ENCODE peak calls at places on chromosomes 11 and 22, in nine cellular contexts. H is activated T-cell treated with anti-CD3 and anti-CD28 coated beads for 4 hours; L is endothelial cell; P is right atrium auricular region; E is RKO; S is brain microvascular endothelial cell; Q is NCI-H526; F is stimulated activated CD8-positive, alpha-beta memory T cell treated with anti-CD3 and anti-CD28 coated beads, Interleukin-4, amount 100 ng/mL, for 4 hours; Z is heart right ventricle. C is an unnamed sample.

GRCh38 chr11:330307-330693 is 9.6 kb upstream of the IFITM3 start:
- DNase-seq in E (no peak), L (no peak), P (no peak), F (no peak), Z (no peak), S (no peak), H (no peak), Q (no peak), C (no peak)

GRCh38 chr11:9851366-9851765 is 187.5 kb downstream of the SWAP70 start:
- DNase-seq in E (no peak), Z (no peak), L (no peak), F (no peak), Q (no peak), S (no peak), P (no peak), H (no peak), C (no peak)

GRCh38 chr11:17978553-17979287 is 34.1 kb downstream of the SERGEF start:
- DNase-seq in Q (peak), E (peak), S (peak), H (no peak), L (peak), Z (peak), F (no peak), P (no peak), C (peak)

GRCh38 chr22:29245626-29246385 is 22.0 kb downstream of the RHBDD3 start:
- DNase-seq in Z (peak), E (peak), F (peak), H (peak), S (peak), P (peak), Q (peak), L (peak), C (peak)

GRCh38 chr22:25540912-25541660 is 23.4 kb upstream of the GRK3 start:
- DNase-seq in E (no peak), F (no peak), Q (no peak), P (no peak), H (no peak), L (no peak), Z (no peak), S (no peak), C (no peak)

GRCh38 chr11:1326435-1327063 is 17.1 kb upstream of the TOLLIP start:
- DNase-seq in F (no peak), Q (no peak), H (no peak), P (no peak), L (no peak), Z (no peak), E (no peak), S (no peak), C (no peak)

GRCh38 chr22:23054531-23055257 is 15.6 kb upstream of the GNAZ start:
- DNase-seq in Z (no peak), H (no peak), S (no peak), F (no peak), E (peak), P (peak), Q (peak), L (no peak), C (no peak)

GRCh38 chr11:45110562-45110961 is 35.9 kb upstream of the PRDM11 start:
- DNase-seq in E (peak), Z (peak), H (peak), L (peak), S (peak), Q (peak), F (no peak), P (no peak), C (no peak)

GRCh38 chr11:119356349-119357031 is 10.0 kb upstream of the MFRP start:
- DNase-seq in F (peak), S (peak), L (peak), H (peak), Z (peak), E (peak), P (peak), Q (peak), C (no peak)

GRCh38 chr11:112128483-112129121 is 35.3 kb downstream of the IL18 start:
- DNase-seq in E (peak), L (no peak), P (no peak), H (no peak), Q (no peak), F (no peak), S (peak), Z (no peak), C (no peak)

GRCh38 chr22:48661984-48662383 is 1165.7 kb downstream of the BRD1 start:
- DNase-seq in S (no peak), F (no peak), H (no peak), P (no peak), E (no peak), L (no peak), Z (no peak), Q (no peak), C (no peak)

GRCh38 chr11:2929880-2930704 is 872 bp upstream of the PHLDA2 start:
- DNase-seq in Z (no peak), F (no peak), H (peak), E (peak), S (peak), Q (no peak), P (no peak), L (peak), C (peak)

GRCh38 chr11:99020324-99021225 is at the start of gene CNTN5:
- DNase-seq in Z (peak), L (peak), Q (peak), E (no peak), S (peak), P (peak), F (no peak), H (no peak), C (peak)

GRCh38 chr11:123451183-123451907 is 21.3 kb downstream of the GRAMD1B start:
- DNase-seq in Z (no peak), E (no peak), L (no peak), P (no peak), H (no peak), F (no peak), S (no peak), Q (no peak), C (no peak)

GRCh38 chr11:126460417-126461095 is 105.1 kb downstream of the ST3GAL4 start:
- DNase-seq in E (no peak), L (no peak), P (no peak), S (no peak), Z (no peak), H (no peak), Q (no peak), F (no peak), C (peak)

GRCh38 chr11:13134886-13135285 is 125.8 kb downstream of the RASSF10 start:
- DNase-seq in H (no peak), Q (peak), S (no peak), Z (no peak), E (no peak), F (no peak), P (no peak), L (no peak), C (no peak)

GRCh38 chr22:41976070-41976901 is 7.0 kb downstream of the SEPTIN3 start:
- DNase-seq in F (peak), Q (peak), S (no peak), Z (no peak), P (no peak), L (no peak), E (peak), H (peak), C (no peak)

GRCh38 chr22:29973269-29973668 is 90.3 kb downstream of the MTMR3 start:
- DNase-seq in S (no peak), Z (no peak), Q (no peak), F (no peak), P (no peak), H (no peak), E (no peak), L (no peak), C (no peak)

GRCh38 chr22:45552580-45553332 is 50.1 kb downstream of the FBLN1 start:
- DNase-seq in S (peak), F (no peak), P (no peak), L (peak), H (no peak), E (no peak), Q (no peak), Z (peak), C (no peak)

GRCh38 chr11:69880041-69880802 is 61.0 kb upstream of the FGF3 start:
- DNase-seq in S (no peak), P (no peak), H (no peak), F (no peak), Q (no peak), L (no peak), E (no peak), Z (no peak), C (peak)

GRCh38 chr11:110989734-110990133 is 255.8 kb upstream of the POU2AF2 start:
- DNase-seq in E (no peak), P (no peak), Z (no peak), S (no peak), L (no peak), H (no peak), Q (no peak), F (no peak), C (no peak)

GRCh38 chr11:33412231-33412630 is 155.1 kb downstream of the HIPK3 start:
- DNase-seq in L (no peak), P (no peak), Q (no peak), Z (no peak), F (no peak), S (no peak), H (no peak), E (no peak), C (no peak)

GRCh38 chr11:134662629-134663360 is 250.8 kb upstream of the B3GAT1 start:
- DNase-seq in L (no peak), S (no peak), E (no peak), Z (peak), H (no peak), F (no peak), Q (no peak), P (peak), C (peak)

GRCh38 chr11:34986883-34987525 is 70.6 kb downstream of the PDHX start:
- DNase-seq in Q (no peak), L (no peak), S (no peak), E (no peak), Z (no peak), H (no peak), F (no peak), P (no peak), C (no peak)

GRCh38 chr11:119121811-119122124 is 388 bp downstream of the HINFP start:
- DNase-seq in H (no peak), F (no peak), Q (no peak), P (no peak), L (no peak), E (no peak), Z (no peak), S (no peak), C (no peak)

GRCh38 chr11:129866328-129866727 is 29.1 kb downstream of the NFRKB start:
- DNase-seq in H (no peak), E (no peak), S (no peak), P (no peak), F (no peak), L (no peak), Q (no peak), Z (no peak), C (no peak)

GRCh38 chr11:130418756-130419155 is 9.7 kb downstream of the ADAMTS8 start:
- DNase-seq in Q (no peak), F (no peak), Z (no peak), E (no peak), S (no peak), H (no peak), P (no peak), L (no peak), C (no peak)

GRCh38 chr11:130677486-130678153 is 229.2 kb downstream of the ADAMTS15 start:
- DNase-seq in F (no peak), Z (peak), E (no peak), L (no peak), P (no peak), S (peak), Q (no peak), H (no peak), C (peak)

GRCh38 chr11:34654491-34655334 is 33.8 kb downstream of the EHF start:
- DNase-seq in Z (no peak), S (peak), L (no peak), F (no peak), E (peak), H (no peak), Q (no peak), P (peak), C (no peak)

GRCh38 chr11:34508514-34508913 is 5.1 kb downstream of the ELF5 start:
- DNase-seq in H (no peak), S (no peak), Z (no peak), F (no peak), P (no peak), E (no peak), Q (no peak), L (no peak), C (no peak)

GRCh38 chr22:19888131-19888746 is 33.6 kb upstream of the GNB1L start:
- DNase-seq in L (no peak), Z (no peak), H (no peak), P (no peak), F (no peak), Q (no peak), S (no peak), E (no peak), C (peak)

GRCh38 chr11:69912911-69913451 is 93.8 kb upstream of the FGF3 start:
- DNase-seq in Q (no peak), F (no peak), P (no peak), Z (no peak), H (no peak), S (no peak), L (no peak), E (peak), C (no peak)

GRCh38 chr22:26404851-26405357 is 24.2 kb upstream of the ASPHD2 start:
- DNase-seq in H (no peak), F (no peak), Q (no peak), E (no peak), P (no peak), S (no peak), Z (no peak), L (no peak), C (no peak)

GRCh38 chr11:20132667-20133039 is 27.6 kb downstream of the DBX1 start:
- DNase-seq in H (no peak), Z (no peak), L (no peak), S (no peak), E (no peak), P (no peak), F (no peak), Q (no peak), C (no peak)

GRCh38 chr11:46134061-46134460 is 12.8 kb upstream of the PHF21A start:
- DNase-seq in Z (no peak), S (no peak), H (no peak), E (no peak), P (no peak), F (no peak), L (no peak), Q (no peak), C (no peak)

GRCh38 chr11:134476435-134477021 is 64.5 kb upstream of the B3GAT1 start:
- DNase-seq in H (no peak), Z (no peak), S (no peak), P (no peak), F (no peak), L (peak), Q (no peak), E (peak), C (no peak)

GRCh38 chr11:63508009-63508408 is 2.1 kb downstream of the LGALS12 start:
- DNase-seq in P (no peak), L (peak), H (no peak), Z (peak), Q (peak), E (peak), S (no peak), F (no peak), C (peak)

GRCh38 chr11:77071671-77072605 is 5.2 kb downstream of the CAPN5 start:
- DNase-seq in P (no peak), S (peak), E (no peak), Z (no peak), L (no peak), F (no peak), H (no peak), Q (no peak), C (no peak)

GRCh38 chr11:133945087-133945974 is 11.4 kb downstream of the IGSF9B start:
- DNase-seq in H (peak), L (no peak), F (peak), P (peak), E (no peak), Z (peak), S (no peak), Q (no peak), C (no peak)

GRCh38 chr22:39234867-39235687 is 9.7 kb downstream of the PDGFB start:
- DNase-seq in S (no peak), P (peak), Q (no peak), H (no peak), F (no peak), Z (peak), E (no peak), L (no peak), C (no peak)

C was measured in pancreas.